ENCODE peak calls at places on chromosomes 1 and 21, in five cellular contexts. T is GM12878, K is A549, Q is K562, H is H1. L is an unnamed sample.

GRCh38 chr1:5659606-5660005 is 332.6 kb downstream of the NPHP4 start:
- DNase-seq in T (no peak), K (no peak), Q (no peak), H (no peak), L (no peak)

GRCh38 chr1:200245492-200245891 is 164.3 kb downstream of the ZNF281 start:
- DNase-seq in T (no peak), K (peak; percentile 38), Q (no peak), H (no peak), L (no peak)

GRCh38 chr1:156804026-156804425 is 12.6 kb downstream of the SH2D2A start:
- DNase-seq in T (no peak), K (no peak), Q (no peak), H (no peak), L (no peak)

GRCh38 chr1:212566522-212567479 is 41.8 kb upstream of the ATF3 start:
- DNase-seq in T (peak; percentile 92), K (peak; percentile 66), Q (peak; percentile 74), H (no peak), L (peak; percentile 14)

GRCh38 chr1:156336242-156336641 is 1.9 kb downstream of the CCT3 start:
- DNase-seq in T (no peak), K (peak; percentile 18), Q (peak; percentile 34), H (no peak), L (no peak)

GRCh38 chr21:31991356-31992331 is 118.8 kb downstream of the HUNK start:
- DNase-seq in T (no peak), K (no peak), Q (no peak), H (no peak), L (no peak)

GRCh38 chr21:41761211-41762181 is 5.4 kb downstream of the RIPK4 start:
- DNase-seq in T (no peak), K (peak; percentile 51), Q (no peak), H (no peak), L (peak; percentile 38)

GRCh38 chr1:23597635-23598388 is 38.5 kb upstream of the ID3 start:
- DNase-seq in T (no peak), K (no peak), Q (no peak), H (no peak), L (no peak)

GRCh38 chr1:88302843-88303486 is 381.1 kb upstream of the PKN2 start:
- DNase-seq in T (no peak), K (peak; percentile 17), Q (no peak), H (peak; percentile 3), L (peak; percentile 8)

GRCh38 chr1:206507395-206508129 is at the start of gene RASSF5:
- DNase-seq in T (no peak), K (peak; percentile 55), Q (peak; percentile 65), H (peak; percentile 27), L (no peak)

GRCh38 chr21:46063227-46063626 is 34.7 kb upstream of the COL6A2 start:
- DNase-seq in T (no peak), K (peak; percentile 23), Q (peak; percentile 68), H (no peak), L (no peak)

GRCh38 chr1:67371681-67372080 is 58.5 kb downstream of the SERBP1 start:
- DNase-seq in T (no peak), K (no peak), Q (no peak), H (no peak), L (no peak)

GRCh38 chr1:53860967-53861411 is 22.9 kb upstream of the NDC1 start:
- DNase-seq in T (no peak), K (peak; percentile 56), Q (peak; percentile 70), H (no peak), L (peak; percentile 69)

GRCh38 chr1:29227511-29227910 is 3.2 kb downstream of the MECR start:
- DNase-seq in T (no peak), K (no peak), Q (no peak), H (no peak), L (no peak)

GRCh38 chr1:235507623-235508022 is 3.4 kb upstream of the B3GALNT2 start:
- DNase-seq in T (no peak), K (no peak), Q (no peak), H (no peak), L (no peak)

GRCh38 chr1:54326577-54327385 is 79.4 kb downstream of the SSBP3 start:
- DNase-seq in T (no peak), K (no peak), Q (no peak), H (no peak), L (no peak)

GRCh38 chr1:22321917-22322316 is 129.7 kb upstream of the ZBTB40 start:
- DNase-seq in T (no peak), K (no peak), Q (no peak), H (no peak), L (no peak)

GRCh38 chr1:31423418-31423947 is 10.5 kb downstream of the SERINC2 start:
- DNase-seq in T (peak; percentile 78), K (no peak), Q (no peak), H (no peak), L (no peak)

GRCh38 chr1:185961664-185962063 is 227.5 kb downstream of the HMCN1 start:
- DNase-seq in T (no peak), K (no peak), Q (no peak), H (no peak), L (no peak)

GRCh38 chr21:23488245-23488644 is 2119.0 kb downstream of the MRPL39 start:
- DNase-seq in T (no peak), K (no peak), Q (no peak), H (no peak), L (no peak)

GRCh38 chr1:18734461-18735368 is 104.1 kb downstream of the PAX7 start:
- DNase-seq in T (no peak), K (no peak), Q (no peak), H (no peak), L (no peak)

GRCh38 chr1:53378061-53378460 is 50.2 kb upstream of the LRP8 start:
- DNase-seq in T (no peak), K (no peak), Q (no peak), H (no peak), L (no peak)

GRCh38 chr1:54833146-54833545 is 32.0 kb upstream of the TTC22 start:
- DNase-seq in T (no peak), K (no peak), Q (no peak), H (no peak), L (no peak)

GRCh38 chr1:186208405-186209129 is 166.5 kb downstream of the TPR start:
- DNase-seq in T (no peak), K (no peak), Q (no peak), H (no peak), L (no peak)

GRCh38 chr1:151370211-151370911 is 2.1 kb downstream of the SELENBP1 start:
- DNase-seq in T (no peak), K (no peak), Q (peak; percentile 66), H (no peak), L (no peak)

GRCh38 chr1:62321438-62321837 is 2.2 kb upstream of the KANK4 start:
- DNase-seq in T (no peak), K (peak; percentile 76), Q (no peak), H (no peak), L (no peak)

GRCh38 chr21:26834181-26834945 is 10.8 kb downstream of the ADAMTS1 start:
- DNase-seq in T (no peak), K (no peak), Q (no peak), H (no peak), L (no peak)

GRCh38 chr1:2820731-2821372 is 19.4 kb upstream of the TTC34 start:
- DNase-seq in T (no peak), K (no peak), Q (no peak), H (no peak), L (no peak)

DNA sequence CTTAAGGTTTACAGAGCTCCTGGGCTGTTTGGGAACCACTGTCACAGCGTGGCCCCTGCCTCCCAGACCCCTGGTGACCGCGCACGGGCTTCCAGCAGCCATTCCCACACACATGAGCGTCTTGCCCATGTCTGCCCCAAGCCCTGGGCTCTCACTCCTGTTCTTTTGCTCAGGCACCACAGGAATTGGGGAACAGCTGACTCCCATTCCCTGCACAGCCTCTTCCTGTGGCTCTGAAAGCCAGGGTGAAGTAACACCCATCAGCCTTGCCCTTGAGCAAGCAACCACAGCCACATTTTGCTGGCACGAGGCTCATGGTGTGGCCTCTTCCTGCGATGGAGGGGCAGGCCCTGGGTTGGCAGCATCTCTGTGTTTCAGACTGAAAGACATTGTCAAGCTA is 14.3 kb upstream of the GPR157 start:
- DNase-seq in T (no peak), K (no peak), Q (no peak), H (no peak), L (no peak)
- TF ChIP-seq HDAC2 in T (no peak), K (no peak), Q (no peak), H (no peak), L (no peak)

GRCh38 chr1:166166701-166167394 is at the start of gene FAM78B:
- DNase-seq in T (peak; percentile 36), K (peak; percentile 79), Q (peak; percentile 97), H (no peak), L (peak; percentile 54)
- TF ChIP-seq HDAC2 in T (no peak), K (no peak), Q (no peak), H (peak; percentile 27), L (no peak)

DNA sequence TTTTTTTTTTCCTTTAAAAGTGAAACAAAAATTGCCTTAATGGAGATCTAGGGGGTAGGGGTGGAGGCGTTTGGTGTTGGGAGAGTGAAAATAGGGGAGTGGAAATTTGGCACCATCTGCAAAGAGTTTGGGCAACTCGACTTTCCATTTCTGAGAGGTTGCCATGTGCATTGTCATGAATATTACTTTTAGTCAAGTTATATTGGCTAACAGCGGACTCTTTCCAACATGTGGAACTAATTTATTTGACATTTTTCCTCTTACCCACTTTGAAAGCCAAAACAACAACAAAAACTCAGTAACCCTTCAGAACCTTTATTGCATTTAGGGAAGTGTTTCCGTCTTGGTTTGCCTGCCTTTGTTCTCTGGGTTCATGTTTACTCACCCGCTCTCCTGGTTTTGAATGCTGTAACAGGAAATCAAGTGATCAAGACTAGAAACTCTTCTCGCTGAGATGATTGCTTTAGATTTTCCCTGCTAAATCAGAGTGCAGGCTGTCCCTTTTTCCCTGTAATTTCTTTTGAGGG is 70.4 kb downstream of the CACHD1 start:
- DNase-seq in T (no peak), K (no peak), Q (no peak), H (no peak), L (no peak)
- TF ChIP-seq HDAC2 in T (no peak), K (no peak), Q (no peak), H (no peak), L (no peak)

DNA sequence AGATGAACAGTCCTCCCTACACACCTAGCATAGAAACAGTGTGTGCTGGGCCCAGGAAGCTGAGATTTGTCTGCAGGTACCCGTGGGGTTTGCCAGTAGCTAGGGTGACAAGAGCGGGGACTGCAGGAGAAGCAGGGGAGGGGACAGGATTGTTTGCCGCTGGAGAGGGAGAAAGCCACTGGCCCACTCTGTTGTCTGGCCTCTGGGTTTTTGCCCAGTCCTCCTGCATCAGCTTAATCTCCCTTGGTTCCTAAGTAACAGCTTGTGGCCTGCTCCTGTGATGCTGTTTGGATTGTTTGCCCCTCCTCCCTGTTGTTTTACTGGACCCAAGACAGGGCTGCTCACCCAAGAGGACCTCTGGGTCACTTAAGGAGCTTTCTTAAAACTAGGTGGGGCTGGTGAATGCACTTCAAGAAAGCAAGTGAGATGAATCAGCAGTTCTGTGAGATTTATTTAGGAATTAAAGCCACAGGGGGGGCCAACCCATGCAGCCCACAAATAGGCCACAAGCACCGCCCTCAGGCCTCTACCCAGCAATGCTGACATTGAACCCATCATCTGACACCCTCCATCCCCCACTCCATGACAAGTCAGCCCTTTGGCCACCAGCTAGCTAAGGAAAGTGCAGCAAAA is 142.8 kb downstream of the ZZZ3 start:
- DNase-seq in T (no peak), K (peak; percentile 86), Q (no peak), H (no peak), L (no peak)
- TF ChIP-seq HDAC2 in T (no peak), K (no peak), Q (no peak), H (no peak), L (no peak)

GRCh38 chr1:221188531-221188930 is 309.3 kb downstream of the HLX start:
- DNase-seq in T (no peak), K (no peak), Q (no peak), H (no peak), L (no peak)
- TF ChIP-seq HDAC2 in T (no peak), K (no peak), Q (no peak), H (no peak), L (no peak)